ENCODE peak calls at places on chromosomes 1 and 21, in nine cellular contexts. K is HL-60; U is AG09309; O is GM12865; Q is CD4-positive, CD25-positive, alpha-beta regulatory T cell; G is mammary epithelial cell; H is small intestine; N is astrocyte of the spinal cord; E is dorsolateral prefrontal cortex. Z is an unnamed sample.

GRCh38 chr1:112798293-112798692 is 83.2 kb upstream of the PPM1J start:
- DNase-seq in H (no peak), N (no peak), E (no peak), U (no peak), G (no peak), O (no peak), K (no peak), Q (no peak), Z (no peak)

GRCh38 chr1:201295346-201295745 is 12.0 kb downstream of the PKP1 start:
- DNase-seq in E (no peak), U (no peak), H (no peak), K (no peak), N (no peak), Q (no peak), G (no peak), O (no peak), Z (no peak)

GRCh38 chr1:1208713-1209433 is 2.5 kb upstream of the TNFRSF18 start:
- DNase-seq in O (no peak), U (no peak), Q (no peak), N (no peak), K (peak), E (no peak), G (no peak), H (no peak), Z (no peak)

GRCh38 chr1:84298688-84299535 is 2.6 kb upstream of the SAMD13 start:
- DNase-seq in U (no peak), Q (peak), O (peak), G (peak), H (peak), N (peak), E (peak), K (peak), Z (peak)

GRCh38 chr1:229227298-229227919 is 43.5 kb upstream of the RAB4A start:
- DNase-seq in G (peak), O (peak), N (peak), U (no peak), K (peak), H (peak), Q (peak), E (peak), Z (peak)

GRCh38 chr1:54255026-54255425 is 55.1 kb downstream of the MRPL37 start:
- DNase-seq in O (no peak), G (no peak), K (no peak), N (peak), E (no peak), Q (no peak), U (no peak), H (no peak), Z (no peak)

GRCh38 chr1:18607289-18607760 is 23.3 kb upstream of the PAX7 start:
- DNase-seq in U (no peak), G (no peak), K (no peak), H (no peak), E (no peak), Q (no peak), N (no peak), O (no peak), Z (no peak)

GRCh38 chr1:221648201-221648600 is 93.7 kb downstream of the DUSP10 start:
- DNase-seq in N (no peak), O (no peak), K (no peak), Q (no peak), G (peak), U (no peak), E (no peak), H (no peak), Z (no peak)

GRCh38 chr1:22362626-22363402 is 88.8 kb upstream of the ZBTB40 start:
- DNase-seq in G (no peak), N (no peak), U (no peak), E (no peak), H (no peak), K (no peak), O (no peak), Q (no peak), Z (no peak)

GRCh38 chr1:229661022-229661877 is 35.2 kb downstream of the URB2 start:
- DNase-seq in O (peak), G (peak), U (peak), N (peak), Q (peak), K (peak), E (peak), H (peak), Z (peak)

GRCh38 chr1:113320972-113321680 is 69.2 kb upstream of the MAGI3 start:
- DNase-seq in N (no peak), K (no peak), H (peak), Q (no peak), G (no peak), E (no peak), U (no peak), O (no peak), Z (no peak)

GRCh38 chr1:174008979-174009378 is 13.2 kb downstream of the RC3H1 start:
- DNase-seq in N (no peak), H (peak), Q (no peak), G (no peak), U (no peak), K (peak), O (no peak), E (no peak), Z (no peak)

GRCh38 chr1:24908591-24909259 is 21.4 kb downstream of the RUNX3 start:
- DNase-seq in E (no peak), K (no peak), O (no peak), N (no peak), H (no peak), Q (no peak), G (no peak), U (no peak), Z (no peak)

GRCh38 chr1:65423884-65424655 is 3.6 kb downstream of the LEPR start:
- DNase-seq in U (peak), E (no peak), H (no peak), N (peak), G (peak), K (no peak), Q (no peak), O (peak), Z (no peak)

GRCh38 chr1:15994081-15994480 is 10.0 kb upstream of the SRARP start:
- DNase-seq in Q (no peak), U (no peak), H (no peak), N (no peak), K (no peak), G (no peak), O (no peak), E (no peak), Z (no peak)

GRCh38 chr1:53485478-53486394 is 26.5 kb downstream of the DMRTB1 start:
- DNase-seq in K (peak), H (peak), Q (peak), E (peak), U (peak), O (peak), N (peak), G (peak), Z (peak)

GRCh38 chr21:38807987-38808386 is 2.3 kb downstream of the ETS2 start:
- DNase-seq in Q (no peak), U (no peak), G (no peak), H (no peak), N (no peak), E (no peak), K (no peak), O (no peak), Z (no peak)

GRCh38 chr1:9449976-9450696 is 89.1 kb upstream of the SLC25A33 start:
- DNase-seq in E (no peak), N (no peak), U (no peak), O (no peak), H (peak), G (peak), Q (no peak), K (no peak), Z (no peak)

GRCh38 chr1:50521703-50522102 is 98.5 kb upstream of the DMRTA2 start:
- DNase-seq in Q (no peak), O (no peak), N (no peak), E (no peak), G (peak), K (no peak), H (no peak), U (no peak), Z (no peak)

GRCh38 chr1:3012511-3013291 is 8.6 kb upstream of the ACTRT2 start:
- DNase-seq in N (peak), E (peak), U (no peak), Q (peak), O (no peak), K (peak), G (no peak), H (peak), Z (no peak)

GRCh38 chr1:173451981-173452380 is 25.2 kb upstream of the PRDX6 start:
- DNase-seq in H (no peak), Q (no peak), K (no peak), E (peak), N (no peak), O (no peak), U (no peak), G (peak), Z (no peak)

GRCh38 chr1:150971583-150972416 is 2.8 kb downstream of the CERS2 start:
- DNase-seq in K (no peak), N (no peak), Q (no peak), G (no peak), O (peak), E (no peak), H (peak), U (no peak), Z (no peak)

GRCh38 chr1:21069549-21069948 is 107.1 kb downstream of the EIF4G3 start:
- DNase-seq in K (no peak), O (no peak), G (no peak), U (peak), N (peak), H (no peak), Q (no peak), E (no peak), Z (no peak)

GRCh38 chr1:32701951-32702598 is 495 bp downstream of the SYNC start:
- DNase-seq in N (peak), K (no peak), H (no peak), G (no peak), U (no peak), Q (no peak), O (no peak), E (no peak), Z (peak)

GRCh38 chr1:36464605-36465393 is 615 bp upstream of the MRPS15 start:
- DNase-seq in O (no peak), N (no peak), Q (no peak), U (no peak), G (no peak), E (no peak), H (peak), K (no peak), Z (no peak)

GRCh38 chr1:65372557-65372956 is 47.9 kb upstream of the LEPR start:
- DNase-seq in U (no peak), Q (no peak), N (peak), E (no peak), O (no peak), H (no peak), K (no peak), G (no peak), Z (no peak)

GRCh38 chr1:180842052-180842451 is 70.6 kb upstream of the KIAA1614 start:
- DNase-seq in E (no peak), Q (no peak), U (peak), K (no peak), O (no peak), G (no peak), H (no peak), N (peak), Z (no peak)

GRCh38 chr1:31798086-31798432 is 17.8 kb downstream of the SPOCD1 start:
- DNase-seq in H (no peak), K (no peak), Q (no peak), U (no peak), N (no peak), E (no peak), O (no peak), G (no peak), Z (no peak)

GRCh38 chr1:109516872-109517271 is 7.3 kb upstream of the AMIGO1 start:
- DNase-seq in N (no peak), U (peak), E (no peak), K (no peak), Q (no peak), O (no peak), H (peak), G (peak), Z (no peak)

GRCh38 chr1:241972703-241973375 is 15.3 kb downstream of the BECN2 start:
- DNase-seq in N (peak), O (no peak), G (no peak), U (no peak), E (peak), K (no peak), Q (no peak), H (no peak), Z (no peak)

GRCh38 chr1:47782414-47783165 is 214.6 kb downstream of the TRABD2B start:
- DNase-seq in O (no peak), G (no peak), E (no peak), N (no peak), H (no peak), U (no peak), Q (no peak), K (no peak), Z (no peak)

GRCh38 chr21:27571706-27572105 is 604.8 kb upstream of the ADAMTS5 start:
- DNase-seq in K (no peak), E (no peak), G (peak), O (no peak), Q (no peak), H (no peak), U (peak), N (peak), Z (no peak)

GRCh38 chr1:82778612-82779011 is 977.9 kb downstream of the ADGRL2 start:
- DNase-seq in O (no peak), N (peak), U (no peak), Q (no peak), E (no peak), K (no peak), G (no peak), H (no peak), Z (no peak)

GRCh38 chr1:89356658-89357400 is 7.0 kb upstream of the GBP6 start:
- DNase-seq in K (no peak), E (no peak), H (peak), U (peak), O (no peak), N (peak), G (peak), Q (no peak), Z (no peak)

GRCh38 chr1:153389394-153389793 is 1.5 kb downstream of the S100A8 start:
- DNase-seq in U (no peak), Q (no peak), E (no peak), H (no peak), N (no peak), O (no peak), K (peak), G (no peak), Z (no peak)

GRCh38 chr1:154972213-154972516 is 1.6 kb upstream of the SHC1 start:
- DNase-seq in N (no peak), O (no peak), K (no peak), G (no peak), U (no peak), E (no peak), H (no peak), Q (no peak), Z (no peak)
- H3K4me3 ChIP-seq in N (peak), O (no peak), K (no peak), G (no peak), U (peak), E (no peak), H (peak), Q (peak), Z (no peak)

DNA sequence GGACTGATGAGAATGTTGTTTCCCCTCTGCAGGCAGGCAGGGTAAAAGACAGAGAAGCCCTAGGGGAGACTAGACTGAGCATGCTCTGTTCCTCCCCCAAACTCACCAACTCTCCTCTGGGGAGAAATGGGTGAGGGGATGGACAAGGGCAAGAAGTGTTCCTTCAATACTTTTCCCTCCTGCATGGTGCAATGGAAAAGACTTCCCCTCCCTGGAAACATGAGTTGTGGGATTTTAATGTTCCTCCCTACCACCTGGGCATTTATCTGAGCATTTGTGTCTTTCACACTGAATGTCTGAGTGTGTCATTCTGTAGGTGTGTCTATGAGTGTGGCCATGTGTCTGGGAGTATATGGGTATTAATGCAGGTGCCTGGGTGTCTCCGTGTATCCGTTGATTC is 275.7 kb downstream of the C1orf94 start:
- DNase-seq in H (no peak), K (no peak), U (no peak), G (no peak), N (no peak), O (no peak), Q (no peak), E (no peak), Z (no peak)
- H3K4me3 ChIP-seq in H (no peak), K (no peak), U (no peak), G (no peak), N (no peak), O (no peak), Q (no peak), E (no peak), Z (no peak)

DNA sequence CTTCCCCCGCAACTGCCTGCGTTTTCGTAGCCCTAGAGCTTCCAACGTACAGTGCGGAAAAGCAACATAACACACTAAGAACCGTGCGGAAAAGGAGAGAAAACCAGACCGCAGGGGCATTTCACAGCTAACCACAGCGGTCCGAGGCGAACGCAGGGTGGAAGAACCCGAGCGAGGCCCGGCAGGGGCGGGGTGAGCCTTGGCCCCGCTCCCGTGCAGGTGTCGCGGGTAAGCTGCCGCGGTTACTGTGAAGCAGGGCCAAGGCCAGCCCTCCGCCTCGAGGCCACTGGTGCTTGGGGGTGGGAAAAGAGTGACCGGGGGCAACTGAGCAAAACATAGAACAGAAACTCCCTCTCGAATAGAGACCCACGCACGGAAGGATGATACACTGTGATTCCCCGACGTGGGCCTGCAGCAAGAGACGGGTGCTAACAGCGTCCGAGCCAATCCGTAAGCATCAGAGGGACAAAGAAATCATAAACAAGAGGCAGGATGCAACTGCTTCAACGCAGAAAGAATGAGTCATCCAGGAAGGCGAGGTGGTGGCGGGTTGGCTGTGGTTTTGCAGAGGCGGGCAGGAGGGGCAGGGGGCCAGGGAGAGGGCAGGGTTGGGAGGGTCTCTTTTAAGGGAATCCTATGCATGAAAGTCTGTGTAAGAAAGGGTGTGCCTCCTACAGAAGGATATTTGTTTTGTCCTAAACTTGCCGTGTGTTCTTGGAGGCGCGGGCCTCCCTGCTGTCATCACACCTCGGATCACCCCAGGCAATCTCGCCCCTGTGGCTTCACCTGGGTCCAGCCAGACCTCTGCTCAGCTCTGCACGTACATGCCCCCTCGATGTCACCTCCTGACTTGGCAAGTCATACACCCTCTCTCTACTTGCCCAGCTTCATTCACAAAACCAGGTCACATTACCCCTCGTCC is 7.3 kb downstream of the GNG4 start:
- DNase-seq in U (no peak), N (peak), H (peak), Q (peak), K (peak), E (no peak), G (peak), O (peak), Z (no peak)
- H3K4me3 ChIP-seq in U (no peak), N (no peak), H (peak), Q (peak), K (peak), E (no peak), G (no peak), O (peak), Z (no peak)

GRCh38 chr1:5755552-5756125 is 236.6 kb downstream of the NPHP4 start:
- DNase-seq in N (no peak), K (no peak), Q (no peak), E (no peak), H (no peak), O (no peak), U (no peak), G (no peak), Z (no peak)
- H3K4me3 ChIP-seq in N (no peak), K (no peak), Q (no peak), E (no peak), H (no peak), O (no peak), U (no peak), G (no peak), Z (no peak)

DNA sequence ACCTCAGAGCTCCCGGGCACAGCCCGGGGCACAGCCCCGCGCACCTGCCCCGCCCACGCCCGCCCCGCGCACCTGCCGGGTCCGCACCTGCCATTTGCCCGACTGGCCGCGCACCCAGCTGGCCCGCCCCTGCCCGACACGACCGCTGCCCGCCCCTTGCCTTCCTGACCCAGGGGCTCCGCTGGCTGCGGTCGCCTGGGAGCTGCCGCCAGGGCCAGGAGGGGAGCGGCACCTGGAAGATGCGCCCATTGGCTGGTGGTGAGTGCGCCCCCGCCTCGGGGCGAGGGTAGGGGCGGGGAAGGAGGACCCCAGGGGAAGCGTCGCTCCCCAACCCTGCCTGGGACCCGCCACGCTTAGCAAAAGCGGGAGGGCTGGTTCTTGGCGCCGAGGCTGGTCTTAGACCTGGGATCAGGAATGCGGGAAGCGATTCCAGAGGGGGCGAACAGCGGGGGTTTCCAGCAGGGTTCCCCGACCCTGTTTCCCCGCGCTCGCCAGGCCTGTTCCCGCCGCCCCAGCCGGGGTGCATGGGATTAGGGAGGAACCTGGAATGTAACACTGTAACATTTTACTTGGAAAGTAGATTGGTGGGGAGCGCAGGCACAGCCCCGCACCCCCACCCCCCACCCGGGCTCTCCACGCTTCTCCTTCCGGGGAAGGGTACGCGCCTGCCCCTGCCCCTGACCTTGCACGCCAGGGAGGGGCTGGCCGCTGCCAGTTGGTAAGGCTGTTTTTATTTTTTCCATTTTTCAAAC is at the start of gene FAM3B:
- DNase-seq in N (no peak), Q (no peak), U (no peak), G (no peak), E (no peak), O (no peak), H (peak), K (no peak), Z (no peak)
- H3K4me3 ChIP-seq in N (no peak), Q (no peak), U (no peak), G (no peak), E (no peak), O (no peak), H (peak), K (no peak), Z (no peak)

GRCh38 chr1:178870944-178871343 is at the start of gene ANGPTL1:
- DNase-seq in N (peak), E (no peak), K (no peak), G (no peak), H (no peak), Q (no peak), O (no peak), U (no peak), Z (no peak)
- H3K4me3 ChIP-seq in N (peak), E (peak), K (no peak), G (no peak), H (peak), Q (no peak), O (no peak), U (no peak), Z (peak)

GRCh38 chr1:85465791-85466134 is 804 bp upstream of the DDAH1 start:
- DNase-seq in K (no peak), G (no peak), Q (no peak), O (no peak), U (no peak), N (no peak), H (no peak), E (no peak), Z (no peak)
- H3K4me3 ChIP-seq in K (no peak), G (no peak), Q (no peak), O (no peak), U (peak), N (peak), H (peak), E (peak), Z (no peak)

GRCh38 chr1:175073633-175074032 is 6.0 kb downstream of the TNN start:
- DNase-seq in N (no peak), H (no peak), K (no peak), Q (no peak), E (no peak), U (no peak), O (no peak), G (no peak), Z (no peak)
- H3K4me3 ChIP-seq in N (no peak), H (no peak), K (no peak), Q (no peak), E (no peak), U (no peak), O (no peak), G (no peak), Z (no peak)